ENCODE peak calls at places on chromosomes 12 and 14, in nine cellular contexts. One of them, this sample, is unnamed.

GRCh38 chr14:24605435-24606190 is 3.9 kb downstream of the GZMH start:
- DNase-seq in stomach: peak; percentile 53
- DNase-seq in esophagus squamous epithelium: no peak
- DNase-seq in tibial nerve: peak; percentile 14
- DNase-seq in GM12865: peak; percentile 76
- DNase-seq in IMR-90: no peak
- DNase-seq in endothelial cell: peak; percentile 53
- DNase-seq in astrocyte of the spinal cord: no peak
- DNase-seq in heart left ventricle: no peak
- DNase-seq in this sample: peak; percentile 77

GRCh38 chr12:79127268-79127895 is 262.8 kb downstream of the SYT1 start:
- DNase-seq in stomach: no peak
- DNase-seq in esophagus squamous epithelium: no peak
- DNase-seq in tibial nerve: no peak
- DNase-seq in GM12865: peak; percentile 55
- DNase-seq in IMR-90: peak; percentile 96
- DNase-seq in endothelial cell: no peak
- DNase-seq in astrocyte of the spinal cord: peak; percentile 90
- DNase-seq in heart left ventricle: no peak
- DNase-seq in this sample: peak; percentile 14

GRCh38 chr14:90375934-90376333 is 20.9 kb upstream of the CALM1 start:
- DNase-seq in stomach: no peak
- DNase-seq in esophagus squamous epithelium: no peak
- DNase-seq in tibial nerve: no peak
- DNase-seq in GM12865: no peak
- DNase-seq in IMR-90: no peak
- DNase-seq in endothelial cell: no peak
- DNase-seq in astrocyte of the spinal cord: no peak
- DNase-seq in heart left ventricle: no peak
- DNase-seq in this sample: no peak

GRCh38 chr12:94203796-94204195 is 55.4 kb downstream of the PLXNC1 start:
- DNase-seq in stomach: no peak
- DNase-seq in esophagus squamous epithelium: no peak
- DNase-seq in tibial nerve: no peak
- DNase-seq in GM12865: no peak
- DNase-seq in IMR-90: no peak
- DNase-seq in endothelial cell: no peak
- DNase-seq in astrocyte of the spinal cord: no peak
- DNase-seq in heart left ventricle: no peak
- DNase-seq in this sample: no peak

GRCh38 chr14:104992501-104992900 is 6.9 kb downstream of the CLBA1 start:
- DNase-seq in stomach: no peak
- DNase-seq in esophagus squamous epithelium: no peak
- DNase-seq in tibial nerve: no peak
- DNase-seq in GM12865: no peak
- DNase-seq in IMR-90: no peak
- DNase-seq in endothelial cell: no peak
- DNase-seq in astrocyte of the spinal cord: no peak
- DNase-seq in heart left ventricle: no peak
- DNase-seq in this sample: no peak

GRCh38 chr12:80226576-80226975 is 127.2 kb downstream of the OTOGL start:
- DNase-seq in stomach: no peak
- DNase-seq in esophagus squamous epithelium: no peak
- DNase-seq in tibial nerve: no peak
- DNase-seq in GM12865: no peak
- DNase-seq in IMR-90: peak; percentile 68
- DNase-seq in endothelial cell: no peak
- DNase-seq in astrocyte of the spinal cord: peak; percentile 48
- DNase-seq in heart left ventricle: no peak
- DNase-seq in this sample: no peak

GRCh38 chr12:104699489-104700194 is 242.9 kb downstream of the CHST11 start:
- DNase-seq in stomach: no peak
- DNase-seq in esophagus squamous epithelium: no peak
- DNase-seq in tibial nerve: no peak
- DNase-seq in GM12865: peak; percentile 52
- DNase-seq in IMR-90: peak; percentile 13
- DNase-seq in endothelial cell: no peak
- DNase-seq in astrocyte of the spinal cord: no peak
- DNase-seq in heart left ventricle: no peak
- DNase-seq in this sample: peak; percentile 42

GRCh38 chr12:54304187-54304810 is 3.5 kb upstream of the NFE2 start:
- DNase-seq in stomach: peak; percentile 88
- DNase-seq in esophagus squamous epithelium: peak; percentile 47
- DNase-seq in tibial nerve: peak; percentile 76
- DNase-seq in GM12865: no peak
- DNase-seq in IMR-90: no peak
- DNase-seq in endothelial cell: peak; percentile 22
- DNase-seq in astrocyte of the spinal cord: no peak
- DNase-seq in heart left ventricle: peak; percentile 74
- DNase-seq in this sample: no peak

GRCh38 chr12:15982071-15982470 is 70.9 kb downstream of the DERA start:
- DNase-seq in stomach: no peak
- DNase-seq in esophagus squamous epithelium: no peak
- DNase-seq in tibial nerve: no peak
- DNase-seq in GM12865: no peak
- DNase-seq in IMR-90: peak; percentile 17
- DNase-seq in endothelial cell: no peak
- DNase-seq in astrocyte of the spinal cord: no peak
- DNase-seq in heart left ventricle: no peak
- DNase-seq in this sample: no peak

GRCh38 chr12:13156277-13156676 is 40.2 kb upstream of the EMP1 start:
- DNase-seq in stomach: no peak
- DNase-seq in esophagus squamous epithelium: no peak
- DNase-seq in tibial nerve: no peak
- DNase-seq in GM12865: no peak
- DNase-seq in IMR-90: peak; percentile 46
- DNase-seq in endothelial cell: no peak
- DNase-seq in astrocyte of the spinal cord: no peak
- DNase-seq in heart left ventricle: no peak
- DNase-seq in this sample: no peak

GRCh38 chr12:89320735-89321134 is 31.6 kb downstream of the DUSP6 start:
- DNase-seq in stomach: no peak
- DNase-seq in esophagus squamous epithelium: no peak
- DNase-seq in tibial nerve: no peak
- DNase-seq in GM12865: no peak
- DNase-seq in IMR-90: no peak
- DNase-seq in endothelial cell: no peak
- DNase-seq in astrocyte of the spinal cord: no peak
- DNase-seq in heart left ventricle: no peak
- DNase-seq in this sample: no peak

GRCh38 chr14:60884134-60884533 is 96.7 kb downstream of the TRMT5 start:
- DNase-seq in stomach: no peak
- DNase-seq in esophagus squamous epithelium: no peak
- DNase-seq in tibial nerve: no peak
- DNase-seq in GM12865: no peak
- DNase-seq in IMR-90: no peak
- DNase-seq in endothelial cell: no peak
- DNase-seq in astrocyte of the spinal cord: no peak
- DNase-seq in heart left ventricle: no peak
- DNase-seq in this sample: no peak

GRCh38 chr14:65098586-65098985 is 3.7 kb downstream of the MAX start:
- DNase-seq in stomach: no peak
- DNase-seq in esophagus squamous epithelium: no peak
- DNase-seq in tibial nerve: no peak
- DNase-seq in GM12865: peak; percentile 55
- DNase-seq in IMR-90: peak; percentile 46
- DNase-seq in endothelial cell: no peak
- DNase-seq in astrocyte of the spinal cord: peak; percentile 38
- DNase-seq in heart left ventricle: no peak
- DNase-seq in this sample: no peak

GRCh38 chr14:65102441-65103149 is at the start of gene MAX:
- DNase-seq in stomach: peak; percentile 98
- DNase-seq in esophagus squamous epithelium: peak; percentile 92
- DNase-seq in tibial nerve: peak; percentile 96
- DNase-seq in GM12865: peak; percentile 99
- DNase-seq in IMR-90: peak; percentile 98
- DNase-seq in endothelial cell: peak; percentile 95
- DNase-seq in astrocyte of the spinal cord: peak; percentile 99
- DNase-seq in heart left ventricle: peak; percentile 99
- DNase-seq in this sample: peak; percentile 97

GRCh38 chr14:65103150-65103760 is 938 bp upstream of the MAX start:
- DNase-seq in stomach: no peak
- DNase-seq in esophagus squamous epithelium: no peak
- DNase-seq in tibial nerve: no peak
- DNase-seq in GM12865: peak; percentile 67
- DNase-seq in IMR-90: peak; percentile 27
- DNase-seq in endothelial cell: no peak
- DNase-seq in astrocyte of the spinal cord: no peak
- DNase-seq in heart left ventricle: no peak
- DNase-seq in this sample: no peak

GRCh38 chr14:65101631-65102440 is 481 bp downstream of the MAX start:
- DNase-seq in stomach: peak; percentile 30
- DNase-seq in esophagus squamous epithelium: no peak
- DNase-seq in tibial nerve: no peak
- DNase-seq in GM12865: peak; percentile 18
- DNase-seq in IMR-90: no peak
- DNase-seq in endothelial cell: peak; percentile 41
- DNase-seq in astrocyte of the spinal cord: no peak
- DNase-seq in heart left ventricle: peak; percentile 35
- DNase-seq in this sample: no peak

DNA sequence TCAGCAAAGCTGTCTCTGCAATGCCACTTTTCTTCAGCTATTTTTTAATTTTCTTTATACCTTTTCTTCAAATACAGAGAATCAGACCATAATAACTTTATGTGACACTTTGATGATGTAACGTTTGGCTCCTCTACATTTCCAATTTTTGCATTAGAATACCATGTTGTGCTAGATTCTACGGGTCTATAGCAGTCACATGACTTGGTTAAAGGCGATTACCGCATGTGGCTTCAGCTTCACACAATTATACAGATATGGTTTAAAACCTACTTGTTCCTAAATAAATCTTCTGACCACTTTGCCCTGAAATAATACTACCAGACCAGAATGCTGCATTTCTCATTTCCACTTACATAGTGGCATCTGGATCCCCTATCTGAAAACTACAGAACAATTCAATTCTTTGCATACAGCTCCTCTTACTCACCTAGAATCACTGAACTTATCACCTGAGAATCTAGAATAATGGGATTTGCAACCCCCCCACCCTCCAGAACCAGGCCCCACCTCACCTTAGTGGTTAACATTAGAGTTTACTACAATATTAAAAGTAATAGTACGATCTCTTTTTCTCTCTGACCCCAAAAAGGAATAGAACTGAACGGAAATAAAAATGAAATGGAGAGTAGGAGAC is 1.3 kb downstream of the MAX start:
- DNase-seq in stomach: no peak
- DNase-seq in esophagus squamous epithelium: no peak
- DNase-seq in tibial nerve: no peak
- DNase-seq in GM12865: no peak
- DNase-seq in IMR-90: no peak
- DNase-seq in endothelial cell: no peak
- DNase-seq in astrocyte of the spinal cord: no peak
- DNase-seq in heart left ventricle: no peak
- DNase-seq in this sample: no peak
- TF ChIP-seq CTCF in stomach: no peak
- TF ChIP-seq CTCF in esophagus squamous epithelium: no peak
- TF ChIP-seq CTCF in tibial nerve: no peak
- TF ChIP-seq CTCF in GM12865: no peak
- TF ChIP-seq CTCF in IMR-90: no peak
- TF ChIP-seq CTCF in endothelial cell: no peak
- TF ChIP-seq CTCF in astrocyte of the spinal cord: no peak
- TF ChIP-seq CTCF in heart left ventricle: no peak
- TF ChIP-seq CTCF in this sample: no peak

GRCh38 chr12:133180669-133181068 is 626 bp upstream of the ZNF268 start:
- DNase-seq in stomach: no peak
- DNase-seq in esophagus squamous epithelium: no peak
- DNase-seq in tibial nerve: no peak
- DNase-seq in GM12865: no peak
- DNase-seq in IMR-90: no peak
- DNase-seq in endothelial cell: no peak
- DNase-seq in astrocyte of the spinal cord: no peak
- DNase-seq in heart left ventricle: no peak
- DNase-seq in this sample: no peak

DNA sequence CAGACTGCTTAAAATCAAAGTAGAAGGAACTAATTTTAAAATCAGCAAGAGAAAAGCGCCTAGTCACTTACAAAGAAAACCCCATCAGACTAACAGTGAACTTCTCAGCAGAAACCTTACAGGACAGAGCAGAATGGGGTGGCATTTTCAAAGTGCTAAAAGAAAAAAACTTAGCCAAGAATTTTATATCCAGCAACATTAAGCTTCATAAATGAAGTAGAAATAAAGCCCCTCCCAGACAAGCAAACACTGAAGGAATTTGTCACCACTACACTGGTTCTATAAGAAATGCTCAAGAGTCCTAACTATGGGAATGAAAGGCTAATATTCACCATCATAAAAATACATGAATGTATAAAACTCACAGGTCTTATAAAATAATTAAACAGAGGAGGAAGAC is 6.4 kb upstream of the ZNF268 start:
- DNase-seq in stomach: no peak
- DNase-seq in esophagus squamous epithelium: no peak
- DNase-seq in tibial nerve: no peak
- DNase-seq in GM12865: no peak
- DNase-seq in IMR-90: no peak
- DNase-seq in endothelial cell: no peak
- DNase-seq in astrocyte of the spinal cord: no peak
- DNase-seq in heart left ventricle: no peak
- DNase-seq in this sample: no peak
- TF ChIP-seq CTCF in stomach: no peak
- TF ChIP-seq CTCF in esophagus squamous epithelium: no peak
- TF ChIP-seq CTCF in tibial nerve: no peak
- TF ChIP-seq CTCF in GM12865: no peak
- TF ChIP-seq CTCF in IMR-90: no peak
- TF ChIP-seq CTCF in endothelial cell: no peak
- TF ChIP-seq CTCF in astrocyte of the spinal cord: no peak
- TF ChIP-seq CTCF in heart left ventricle: no peak
- TF ChIP-seq CTCF in this sample: no peak

GRCh38 chr14:21241218-21241819 is 27.9 kb downstream of the HNRNPC start:
- DNase-seq in stomach: no peak
- DNase-seq in esophagus squamous epithelium: no peak
- DNase-seq in tibial nerve: no peak
- DNase-seq in GM12865: no peak
- DNase-seq in IMR-90: peak; percentile 38
- DNase-seq in endothelial cell: no peak
- DNase-seq in astrocyte of the spinal cord: peak; percentile 32
- DNase-seq in heart left ventricle: no peak
- DNase-seq in this sample: no peak
- TF ChIP-seq CTCF in stomach: peak; percentile 29
- TF ChIP-seq CTCF in esophagus squamous epithelium: peak; percentile 25
- TF ChIP-seq CTCF in tibial nerve: peak; percentile 42
- TF ChIP-seq CTCF in GM12865: peak; percentile 25
- TF ChIP-seq CTCF in IMR-90: peak; percentile 40
- TF ChIP-seq CTCF in endothelial cell: peak; percentile 62
- TF ChIP-seq CTCF in astrocyte of the spinal cord: peak; percentile 26
- TF ChIP-seq CTCF in heart left ventricle: peak; percentile 44
- TF ChIP-seq CTCF in this sample: peak; percentile 36

GRCh38 chr14:63276492-63277342 is 42.0 kb downstream of the GPHB5 start:
- DNase-seq in stomach: no peak
- DNase-seq in esophagus squamous epithelium: no peak
- DNase-seq in tibial nerve: no peak
- DNase-seq in GM12865: peak; percentile 49
- DNase-seq in IMR-90: peak; percentile 64
- DNase-seq in endothelial cell: no peak
- DNase-seq in astrocyte of the spinal cord: peak; percentile 59
- DNase-seq in heart left ventricle: no peak
- DNase-seq in this sample: peak; percentile 53
- TF ChIP-seq CTCF in stomach: peak; percentile 77
- TF ChIP-seq CTCF in esophagus squamous epithelium: peak; percentile 71
- TF ChIP-seq CTCF in tibial nerve: peak; percentile 81
- TF ChIP-seq CTCF in GM12865: peak; percentile 60
- TF ChIP-seq CTCF in IMR-90: peak; percentile 88
- TF ChIP-seq CTCF in endothelial cell: peak; percentile 71
- TF ChIP-seq CTCF in astrocyte of the spinal cord: peak; percentile 74
- TF ChIP-seq CTCF in heart left ventricle: peak; percentile 82
- TF ChIP-seq CTCF in this sample: peak; percentile 76

This sample was measured in GM13977.